ENCODE peak calls at places on chromosomes 12 and 14, in six cellular contexts. N is GM12878, Y is H1, E is K562, L is IMR-90, F is HepG2. J is an unnamed sample.

GRCh38 chr14:61462566-61463195 is 141.3 kb downstream of the PRKCH start:
- DNase-seq in Y (no peak), L (peak), N (no peak), F (peak), E (peak), J (no peak)

GRCh38 chr12:93638954-93639353 is 38.2 kb upstream of the CRADD start:
- DNase-seq in N (no peak), E (no peak), L (no peak), Y (no peak), F (no peak), J (no peak)

GRCh38 chr14:59619071-59619470 is 42.5 kb upstream of the CCDC175 start:
- DNase-seq in Y (no peak), L (no peak), N (no peak), F (no peak), E (no peak), J (no peak)

GRCh38 chr14:99564256-99564902 is 39.6 kb downstream of the CCDC85C start:
- DNase-seq in F (peak), N (no peak), E (no peak), L (peak), Y (no peak), J (no peak)

GRCh38 chr12:48998497-48999353 is 450 bp downstream of the DDN start:
- DNase-seq in F (no peak), E (no peak), N (no peak), Y (no peak), L (peak), J (no peak)

GRCh38 chr12:40149673-40150260 is 43.9 kb upstream of the SLC2A13 start:
- DNase-seq in L (no peak), N (no peak), E (no peak), F (no peak), Y (no peak), J (no peak)

GRCh38 chr12:68536885-68537284 is 73.8 kb upstream of the RAP1B start:
- DNase-seq in L (no peak), Y (no peak), F (no peak), E (no peak), N (no peak), J (no peak)

GRCh38 chr12:47190271-47190750 is 110.6 kb upstream of the AMIGO2 start:
- DNase-seq in Y (no peak), L (peak), F (no peak), E (no peak), N (no peak), J (no peak)

GRCh38 chr14:48936881-48937280 is 649.3 kb downstream of the RPS29 start:
- DNase-seq in N (no peak), L (peak), Y (no peak), E (no peak), F (no peak), J (no peak)

GRCh38 chr14:103391048-103391447 is 5.8 kb downstream of the MARK3 start:
- DNase-seq in F (peak), N (no peak), E (peak), Y (no peak), L (peak), J (peak)

GRCh38 chr12:93979189-93979588 is 169.2 kb upstream of the PLXNC1 start:
- DNase-seq in Y (no peak), E (no peak), N (peak), F (no peak), L (peak), J (peak)

DNA sequence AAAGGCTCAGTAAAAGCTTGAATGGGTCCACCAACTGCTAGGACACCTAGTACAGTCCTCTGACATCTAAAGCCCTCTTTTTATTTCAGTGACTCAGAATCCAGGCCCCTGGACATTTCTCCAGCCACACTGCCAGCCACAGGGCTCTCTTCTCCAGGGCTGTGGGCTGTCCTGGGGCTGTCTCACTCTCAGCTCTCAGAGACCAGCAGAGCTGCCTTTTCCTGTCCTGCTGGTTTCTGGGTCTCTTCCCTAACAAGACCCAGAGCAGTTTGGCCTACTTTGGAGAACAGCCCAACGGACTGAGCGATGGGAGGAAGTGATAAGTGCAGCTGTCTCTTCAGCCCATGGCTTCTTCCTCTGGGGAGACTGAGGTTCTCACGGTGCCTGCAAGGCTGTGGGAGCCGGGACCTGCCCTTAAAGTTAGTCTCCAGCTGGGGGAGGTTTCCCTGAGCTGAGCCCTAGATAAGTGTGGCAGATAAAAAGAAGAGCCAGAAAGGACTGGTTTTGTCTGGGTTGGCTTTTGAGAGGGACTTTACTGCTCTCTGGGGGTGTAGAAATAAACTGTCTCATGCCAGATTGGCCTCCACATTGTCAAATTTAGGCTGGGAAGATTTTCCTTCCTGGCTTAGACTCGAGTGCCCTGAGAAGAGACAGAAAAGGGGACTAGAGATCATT is 979.8 kb downstream of the VRK1 start:
- DNase-seq in N (no peak), F (no peak), L (no peak), Y (no peak), E (no peak), J (no peak)
- H2AFZ ChIP-seq in N (no peak), F (no peak), L (no peak), Y (no peak), E (no peak), J (no peak)

GRCh38 chr12:31597066-31597465 is 6.1 kb upstream of the DENND5B start:
- DNase-seq in N (no peak), E (no peak), F (no peak), L (no peak), Y (no peak), J (no peak)

GRCh38 chr12:31594681-31595080 is 3.7 kb upstream of the DENND5B start:
- DNase-seq in E (no peak), F (no peak), L (peak), N (no peak), Y (no peak), J (no peak)

GRCh38 chr12:31600764-31601163 is 9.8 kb upstream of the DENND5B start:
- DNase-seq in N (no peak), L (no peak), F (no peak), E (no peak), Y (no peak), J (no peak)

GRCh38 chr12:31600252-31600651 is 9.3 kb upstream of the DENND5B start:
- DNase-seq in L (no peak), E (no peak), F (no peak), Y (no peak), N (no peak), J (no peak)

GRCh38 chr12:31599053-31599452 is 8.1 kb upstream of the DENND5B start:
- DNase-seq in N (peak), E (no peak), F (no peak), Y (no peak), L (no peak), J (no peak)
- TF ChIP-seq CEBPB in N (no peak), E (no peak), F (no peak), Y (no peak), L (no peak), J (no peak)

GRCh38 chr12:12024958-12025682 is 45.6 kb upstream of the BCL2L14 start:
- DNase-seq in Y (no peak), L (no peak), N (peak), F (no peak), E (no peak), J (no peak)
- TF ChIP-seq RAD21 in Y (no peak), L (no peak), N (no peak), F (no peak), E (no peak), J (no peak)

GRCh38 chr12:52423661-52424503 is 10.3 kb downstream of the KRT75 start:
- DNase-seq in E (no peak), N (no peak), F (no peak), Y (no peak), L (no peak), J (no peak)
- H2AFZ ChIP-seq in E (no peak), N (no peak), F (no peak), Y (peak), L (no peak), J (no peak)

GRCh38 chr12:132637811-132638210 is 19.2 kb downstream of the P2RX2 start:
- DNase-seq in E (no peak), L (no peak), F (no peak), N (no peak), Y (no peak), J (no peak)

GRCh38 chr12:132634411-132634990 is 15.9 kb downstream of the P2RX2 start:
- DNase-seq in Y (no peak), E (no peak), N (no peak), F (no peak), L (no peak), J (no peak)

GRCh38 chr12:132633398-132633797 is 14.8 kb downstream of the P2RX2 start:
- DNase-seq in E (no peak), Y (no peak), F (no peak), L (no peak), N (no peak), J (no peak)

GRCh38 chr12:132633901-132634300 is 15.3 kb downstream of the P2RX2 start:
- DNase-seq in L (no peak), Y (no peak), N (no peak), F (no peak), E (no peak), J (no peak)

DNA sequence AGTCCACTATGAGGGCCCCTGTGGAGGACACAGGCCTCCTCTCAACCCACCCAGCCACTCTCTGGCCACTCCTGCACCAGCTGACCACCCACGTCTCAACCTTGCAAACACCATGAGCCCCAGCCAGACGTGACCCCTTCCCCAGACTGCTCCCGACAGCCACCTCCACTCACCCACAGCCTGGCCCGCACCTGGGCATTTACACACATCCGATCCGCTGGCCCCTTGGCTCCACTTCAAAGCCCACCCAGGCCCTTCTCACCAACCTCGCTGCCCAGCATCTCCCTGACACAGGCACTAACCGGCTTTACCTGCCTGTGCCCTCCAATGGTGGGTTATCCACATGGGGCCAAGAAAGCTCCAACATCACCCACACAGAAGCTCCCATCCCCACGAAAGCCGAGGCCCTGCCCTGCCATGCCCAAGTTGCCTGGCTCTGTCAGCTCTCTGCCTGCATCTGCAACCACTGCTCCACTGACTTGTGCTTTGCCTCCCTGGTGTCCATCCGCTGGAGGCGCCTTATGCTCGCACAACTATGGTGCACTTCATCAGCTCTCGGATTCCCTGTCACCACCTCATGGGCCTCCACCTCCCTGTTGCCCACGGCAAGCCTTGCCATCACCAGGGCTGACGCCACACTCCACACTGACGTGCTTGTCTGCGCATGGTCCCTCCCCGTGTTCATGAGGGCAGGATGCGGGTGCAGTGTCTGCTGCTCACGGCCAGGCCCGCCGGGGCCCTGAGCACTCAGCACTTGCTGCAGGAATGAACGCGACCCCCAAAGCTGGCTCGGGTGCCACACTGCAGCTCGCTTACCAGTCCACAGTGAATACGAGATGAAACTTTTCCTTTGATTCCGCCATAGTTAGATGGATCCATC is 16.7 kb downstream of the P2RX2 start:
- DNase-seq in F (no peak), N (no peak), L (no peak), E (no peak), Y (no peak), J (no peak)
- TF ChIP-seq CEBPB in F (no peak), N (no peak), L (no peak), E (no peak), Y (no peak), J (no peak)

DNA sequence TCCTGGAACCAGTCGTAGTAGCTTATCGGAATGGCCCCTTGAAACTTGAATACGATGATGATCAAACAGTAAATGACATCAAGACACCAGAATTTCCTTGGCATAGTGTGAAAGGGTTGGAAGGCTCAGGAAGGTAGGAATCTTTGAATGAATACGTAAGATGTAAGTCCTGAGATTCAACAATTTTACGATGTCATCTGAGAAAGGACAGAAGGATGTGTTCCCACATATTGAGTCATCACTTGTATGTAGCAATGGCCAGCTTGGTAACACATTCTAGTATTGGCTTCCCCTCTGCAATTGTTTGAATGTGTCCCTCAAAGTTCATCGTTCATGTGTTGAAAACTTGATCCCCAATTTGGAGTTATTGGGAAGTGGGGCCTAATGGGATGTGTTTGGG is 284.8 kb downstream of the BCAT1 start:
- DNase-seq in Y (no peak), L (peak), N (no peak), F (no peak), E (no peak), J (no peak)
- TF ChIP-seq RAD21 in Y (no peak), L (no peak), N (no peak), F (no peak), E (no peak), J (no peak)

DNA sequence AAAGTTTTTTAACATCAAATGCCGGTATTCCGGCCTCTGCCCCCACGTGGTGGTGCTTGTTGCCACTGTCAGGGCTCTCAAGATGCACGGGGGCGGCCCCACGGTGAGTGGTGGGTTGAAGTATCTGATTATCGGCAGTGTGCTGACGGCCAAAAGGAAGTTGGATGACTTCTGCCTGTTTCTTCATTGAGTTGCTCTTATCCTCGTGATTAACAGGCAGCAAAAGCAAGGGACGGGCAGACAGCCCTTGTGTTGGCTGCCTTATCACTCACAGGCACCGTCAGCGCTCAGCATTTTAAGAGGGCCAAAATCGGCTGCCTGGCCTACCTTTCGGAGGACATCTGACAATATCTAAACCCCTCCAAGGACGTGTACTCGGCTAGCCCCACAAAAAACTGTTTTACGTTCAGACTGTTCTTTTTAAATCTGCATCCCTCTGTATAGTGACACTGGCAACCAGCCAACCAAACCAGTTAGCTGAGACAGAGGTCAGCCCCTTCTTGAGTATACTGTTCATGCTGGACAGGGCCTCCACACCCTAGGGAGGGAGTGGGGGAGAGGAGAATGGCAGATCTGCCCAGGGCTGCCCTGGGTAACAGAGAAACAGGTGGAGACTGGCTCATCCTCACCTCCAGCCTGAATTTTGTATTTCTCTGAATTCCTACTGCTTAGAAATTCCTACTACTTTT is 22.9 kb upstream of the AKAP5 start:
- DNase-seq in E (no peak), N (no peak), Y (no peak), F (no peak), L (no peak), J (no peak)
- H2AFZ ChIP-seq in E (no peak), N (no peak), Y (no peak), F (no peak), L (no peak), J (no peak)

GRCh38 chr14:96125536-96125935 is 79.1 kb upstream of the BDKRB2 start:
- DNase-seq in Y (no peak), N (no peak), L (no peak), F (no peak), E (no peak), J (no peak)
- TF ChIP-seq CEBPB in Y (no peak), N (no peak), L (no peak), F (no peak), E (no peak), J (no peak)

GRCh38 chr12:79373896-79374499 is 316.8 kb downstream of the PAWR start:
- DNase-seq in L (peak), Y (no peak), E (peak), N (no peak), F (peak), J (no peak)

GRCh38 chr12:79374543-79374942 is 316.2 kb downstream of the PAWR start:
- DNase-seq in N (no peak), E (no peak), Y (no peak), F (no peak), L (no peak), J (no peak)

GRCh38 chr12:79375050-79375449 is 315.7 kb downstream of the PAWR start:
- DNase-seq in N (no peak), E (no peak), Y (no peak), F (no peak), L (no peak), J (no peak)

GRCh38 chr12:79370021-79370420 is 320.7 kb downstream of the PAWR start:
- DNase-seq in L (no peak), N (no peak), F (no peak), E (no peak), Y (no peak), J (no peak)

DNA sequence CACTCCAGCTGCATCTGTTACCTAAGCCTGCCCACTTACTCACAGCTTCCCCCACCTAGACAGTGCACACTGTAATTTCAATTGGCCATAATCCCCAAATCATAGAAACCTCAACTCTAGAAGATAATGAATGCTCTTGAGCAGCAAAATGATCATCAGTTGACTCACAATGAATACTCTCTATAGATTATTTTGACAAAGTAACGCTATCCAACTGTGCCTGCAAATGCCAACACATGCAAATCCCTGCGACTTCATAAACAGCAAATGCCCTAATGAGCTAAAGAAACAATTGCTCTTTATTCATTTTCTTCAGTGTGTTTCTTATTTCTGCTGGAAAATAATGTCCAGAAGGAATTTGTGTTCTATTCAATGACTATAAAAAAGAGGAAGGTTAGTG is 319.5 kb downstream of the PAWR start:
- DNase-seq in L (peak), F (no peak), Y (no peak), N (no peak), E (no peak), J (no peak)
- TF ChIP-seq RAD21 in L (no peak), F (no peak), Y (no peak), N (no peak), E (no peak), J (no peak)

GRCh38 chr14:101774006-101774755 is 12.7 kb downstream of the PPP2R5C start:
- DNase-seq in F (no peak), N (no peak), Y (no peak), E (no peak), L (no peak), J (no peak)

GRCh38 chr14:101773378-101773777 is 11.9 kb downstream of the PPP2R5C start:
- DNase-seq in L (no peak), Y (no peak), N (no peak), E (no peak), F (no peak), J (no peak)

GRCh38 chr14:101776315-101776714 is 14.8 kb downstream of the PPP2R5C start:
- DNase-seq in E (no peak), L (no peak), F (no peak), N (no peak), Y (no peak), J (no peak)

GRCh38 chr14:101774814-101775213 is 13.3 kb downstream of the PPP2R5C start:
- DNase-seq in Y (no peak), N (no peak), F (no peak), E (no peak), L (no peak), J (no peak)

GRCh38 chr14:101775756-101776292 is 14.3 kb downstream of the PPP2R5C start:
- DNase-seq in Y (no peak), L (no peak), F (no peak), N (no peak), E (no peak), J (no peak)
- H2AFZ ChIP-seq in Y (no peak), L (no peak), F (no peak), N (no peak), E (no peak), J (no peak)

J was measured in HCT116.